ENCODE peak calls at places on chromosomes 13 and 19, in nine cellular contexts. F, O, Q, X, A, I, T, R and K are unnamed samples.

GRCh38 chr13:44764334-44764733 is 188.2 kb upstream of the TSC22D1 start:
- DNase-seq in F (no peak), O (no peak), Q (no peak), X (peak; percentile 7), A (no peak), I (no peak), T (no peak), R (no peak), K (no peak)

GRCh38 chr19:16366433-16367268 is 42.0 kb downstream of the KLF2 start:
- DNase-seq in F (no peak), O (peak; percentile 85), Q (no peak), X (peak; percentile 81), A (no peak), I (no peak), T (no peak), R (no peak), K (no peak)

GRCh38 chr19:50510700-50511068 is 307 bp downstream of the JOSD2 start:
- DNase-seq in F (no peak), O (no peak), Q (no peak), X (no peak), A (no peak), I (no peak), T (no peak), R (no peak), K (peak; percentile 50)

GRCh38 chr13:80671773-80672172 is 330.8 kb upstream of the SPRY2 start:
- DNase-seq in F (no peak), O (no peak), Q (no peak), X (no peak), A (no peak), I (no peak), T (no peak), R (no peak), K (no peak)

GRCh38 chr19:10587022-10587838 is at the start of gene AP1M2:
- DNase-seq in F (no peak), O (no peak), Q (no peak), X (no peak), A (peak; percentile 61), I (no peak), T (no peak), R (no peak), K (no peak)

GRCh38 chr13:50131998-50132936 is 117.0 kb downstream of the KCNRG start:
- DNase-seq in F (no peak), O (no peak), Q (no peak), X (no peak), A (no peak), I (no peak), T (no peak), R (no peak), K (no peak)

GRCh38 chr19:30555075-30555787 is 183.0 kb downstream of the ZNF536 start:
- DNase-seq in F (no peak), O (peak; percentile 6), Q (no peak), X (peak; percentile 44), A (no peak), I (no peak), T (no peak), R (no peak), K (no peak)

GRCh38 chr13:108495686-108496363 is 133.6 kb upstream of the MYO16 start:
- DNase-seq in F (no peak), O (no peak), Q (no peak), X (no peak), A (no peak), I (no peak), T (no peak), R (no peak), K (no peak)

GRCh38 chr13:106534844-106535551 is 464 bp downstream of the EFNB2 start:
- DNase-seq in F (no peak), O (peak; percentile 87), Q (peak; percentile 13), X (no peak), A (peak; percentile 45), I (peak; percentile 16), T (no peak), R (no peak), K (peak; percentile 51)

GRCh38 chr13:36417328-36417727 is 15.0 kb upstream of the CCNA1 start:
- DNase-seq in F (no peak), O (no peak), Q (no peak), X (peak; percentile 72), A (no peak), I (no peak), T (no peak), R (no peak), K (no peak)

GRCh38 chr19:8566855-8567254 is 10.4 kb downstream of the MYO1F start:
- DNase-seq in F (no peak), O (no peak), Q (no peak), X (peak; percentile 62), A (no peak), I (no peak), T (no peak), R (no peak), K (no peak)

GRCh38 chr19:42175952-42176648 is 41.4 kb downstream of the DEDD2 start:
- DNase-seq in F (no peak), O (no peak), Q (no peak), X (no peak), A (no peak), I (peak; percentile 17), T (no peak), R (no peak), K (no peak)

GRCh38 chr13:51181752-51182383 is 40.3 kb upstream of the FAM124A start:
- DNase-seq in F (no peak), O (no peak), Q (no peak), X (no peak), A (no peak), I (no peak), T (no peak), R (no peak), K (no peak)
- TF ChIP-seq POLR2A in F (no peak), O (no peak), Q (no peak), X (no peak), A (no peak), I (no peak), T (no peak), R (no peak), K (no peak)

GRCh38 chr13:99736541-99736940 is 235.0 kb downstream of the ZIC5 start:
- DNase-seq in F (no peak), O (no peak), Q (no peak), X (no peak), A (no peak), I (no peak), T (no peak), R (no peak), K (no peak)

GRCh38 chr13:99731747-99732146 is 230.5 kb downstream of the TM9SF2 start:
- DNase-seq in F (no peak), O (peak; percentile 24), Q (no peak), X (no peak), A (no peak), I (no peak), T (no peak), R (no peak), K (no peak)

GRCh38 chr13:99734013-99734693 is 232.9 kb downstream of the TM9SF2 start:
- DNase-seq in F (no peak), O (no peak), Q (no peak), X (no peak), A (no peak), I (no peak), T (no peak), R (no peak), K (no peak)

GRCh38 chr13:99730403-99730802 is 229.1 kb downstream of the TM9SF2 start:
- DNase-seq in F (no peak), O (peak; percentile 65), Q (no peak), X (no peak), A (no peak), I (no peak), T (no peak), R (no peak), K (no peak)

GRCh38 chr13:99733346-99733745 is 232.1 kb downstream of the TM9SF2 start:
- DNase-seq in F (no peak), O (no peak), Q (no peak), X (no peak), A (no peak), I (no peak), T (no peak), R (no peak), K (no peak)
- TF ChIP-seq POLR2A in F (no peak), O (no peak), Q (no peak), X (no peak), A (no peak), I (no peak), T (no peak), R (no peak), K (no peak)

GRCh38 chr19:22532388-22533310 is 101.5 kb upstream of the ZNF492 start:
- DNase-seq in F (peak; percentile 25), O (no peak), Q (peak; percentile 99), X (peak; percentile 91), A (peak; percentile 98), I (no peak), T (peak; percentile 30), R (peak; percentile 66), K (no peak)
- TF ChIP-seq POLR2A in F (no peak), O (no peak), Q (peak; percentile 99), X (no peak), A (peak; percentile 98), I (no peak), T (no peak), R (peak; percentile 68), K (no peak)

DNA sequence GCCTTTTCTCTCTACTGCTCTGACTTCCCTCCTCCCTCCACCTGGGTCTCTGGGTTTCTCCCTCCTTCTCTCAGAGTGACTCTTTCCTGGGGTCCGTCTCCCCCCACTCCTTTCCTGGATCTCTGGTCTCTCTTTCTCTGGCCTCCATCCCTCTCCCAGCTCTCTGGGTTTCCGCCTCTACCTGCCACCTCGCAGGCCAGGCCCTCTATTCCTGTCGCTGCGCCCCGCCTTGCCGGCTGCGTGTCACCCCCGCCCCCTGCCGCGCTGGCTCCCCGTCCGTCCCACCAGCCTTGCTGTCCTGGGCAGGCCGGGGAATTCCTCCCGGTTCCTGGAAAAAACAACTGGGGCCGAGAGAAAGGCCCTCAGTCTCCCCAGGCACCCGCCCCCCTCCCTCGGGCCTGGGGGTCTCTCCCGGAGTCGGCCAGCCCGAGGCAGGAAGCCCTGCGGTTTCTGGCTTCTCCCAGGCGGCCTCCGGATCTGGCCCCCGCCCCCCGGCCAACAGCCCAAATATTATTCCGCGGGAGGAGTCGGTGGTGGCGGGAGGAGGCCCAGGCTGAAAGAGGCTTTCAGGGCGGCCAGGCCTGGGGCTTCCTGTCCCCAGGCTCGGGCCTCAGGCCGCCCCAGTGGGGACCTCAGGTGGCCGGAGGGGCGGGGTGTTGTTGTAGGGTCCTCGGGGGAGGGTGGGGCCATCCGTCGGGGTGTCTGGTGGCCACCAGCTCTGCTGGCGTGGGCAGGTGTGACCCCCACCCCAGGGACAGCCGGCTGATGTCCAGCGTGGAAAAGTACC is 9.3 kb downstream of the IRF2BP1 start:
- DNase-seq in F (no peak), O (no peak), Q (no peak), X (peak; percentile 92), A (no peak), I (peak; percentile 16), T (no peak), R (peak; percentile 63), K (no peak)
- TF ChIP-seq POLR2A in F (no peak), O (no peak), Q (no peak), X (peak; percentile 30), A (no peak), I (no peak), T (no peak), R (no peak), K (no peak)

GRCh38 chr19:14830702-14831101 is 4.3 kb downstream of the OR7A5 start:
- DNase-seq in F (no peak), O (no peak), Q (no peak), X (no peak), A (no peak), I (no peak), T (no peak), R (no peak), K (no peak)
- TF ChIP-seq POLR2A in F (no peak), O (no peak), Q (no peak), X (no peak), A (no peak), I (no peak), T (no peak), R (no peak), K (no peak)

GRCh38 chr19:55147408-55148251 is 1.4 kb downstream of the TNNT1 start:
- DNase-seq in F (no peak), O (no peak), Q (no peak), X (no peak), A (no peak), I (no peak), T (no peak), R (no peak), K (no peak)
- TF ChIP-seq POLR2A in F (no peak), O (no peak), Q (no peak), X (no peak), A (no peak), I (no peak), T (no peak), R (no peak), K (no peak)